ENCODE peak calls at places on chromosomes 12 and 14, in eight cellular contexts. E, N, R, X, P, Z, G and K are unnamed samples.

GRCh38 chr12:23775208-23775607 is 174.3 kb downstream of the SOX5 start:
- DNase-seq in N (no peak), E (no peak), P (no peak), R (no peak), X (no peak), Z (no peak), G (no peak), K (no peak)

GRCh38 chr14:60723218-60724079 is 702 bp downstream of the SIX4 start:
- DNase-seq in R (peak), E (peak), Z (peak), P (no peak), N (peak), G (peak), X (no peak), K (peak)

GRCh38 chr12:132066345-132066685 is 77.8 kb downstream of the DDX51 start:
- DNase-seq in N (no peak), X (no peak), E (no peak), Z (no peak), R (peak), G (no peak), P (no peak), K (no peak)

GRCh38 chr14:69043598-69044267 is 64.6 kb upstream of the ACTN1 start:
- DNase-seq in X (no peak), G (peak), Z (peak), P (no peak), R (no peak), E (no peak), N (no peak), K (no peak)

GRCh38 chr12:58408516-58408915 is 467.1 kb downstream of the ATP23 start:
- DNase-seq in N (no peak), R (no peak), Z (no peak), X (no peak), G (no peak), E (no peak), P (no peak), K (no peak)

GRCh38 chr12:104339663-104340062 is 36.1 kb downstream of the EID3 start:
- DNase-seq in E (no peak), P (no peak), Z (no peak), N (no peak), G (no peak), R (no peak), X (no peak), K (no peak)

GRCh38 chr12:122860052-122860853 is 25.0 kb downstream of the HIP1R start:
- DNase-seq in Z (peak), R (peak), P (peak), G (peak), E (peak), N (peak), X (peak), K (peak)

GRCh38 chr14:95226801-95227200 is 69.5 kb upstream of the DICER1 start:
- DNase-seq in X (no peak), G (no peak), P (no peak), N (no peak), E (no peak), R (no peak), Z (no peak), K (no peak)

GRCh38 chr14:61468063-61468825 is 146.9 kb downstream of the PRKCH start:
- DNase-seq in N (peak), P (no peak), R (no peak), G (peak), X (no peak), E (no peak), Z (no peak), K (no peak)

GRCh38 chr12:47388712-47389111 is 309.0 kb upstream of the AMIGO2 start:
- DNase-seq in G (no peak), Z (no peak), N (no peak), E (no peak), P (no peak), R (no peak), X (no peak), K (peak)

GRCh38 chr14:24070285-24071143 is 848 bp upstream of the CPNE6 start:
- DNase-seq in P (no peak), E (no peak), Z (no peak), N (peak), X (no peak), G (no peak), R (no peak), K (no peak)

GRCh38 chr12:52673216-52673615 is 7.0 kb downstream of the KRT1 start:
- DNase-seq in X (no peak), G (no peak), E (no peak), P (no peak), N (no peak), Z (no peak), R (no peak), K (no peak)

GRCh38 chr12:12803186-12803585 is 10.0 kb upstream of the DDX47 start:
- DNase-seq in N (no peak), E (peak), R (no peak), G (peak), P (peak), X (no peak), Z (peak), K (peak)

GRCh38 chr12:6434205-6435180 is 10.3 kb upstream of the CD27 start:
- DNase-seq in X (no peak), R (peak), E (no peak), Z (no peak), G (no peak), P (no peak), N (no peak), K (no peak)

GRCh38 chr14:104595116-104595675 is 9.4 kb downstream of the TMEM179 start:
- DNase-seq in X (no peak), R (no peak), N (no peak), Z (no peak), P (no peak), G (no peak), E (no peak), K (no peak)

GRCh38 chr14:103016071-103016470 is 41.3 kb downstream of the CDC42BPB start:
- DNase-seq in X (no peak), N (peak), Z (no peak), G (no peak), E (peak), R (no peak), P (no peak), K (no peak)

GRCh38 chr12:100375023-100375737 is 18.3 kb downstream of the SLC17A8 start:
- DNase-seq in G (peak), P (no peak), E (peak), X (no peak), Z (peak), N (peak), R (no peak), K (peak)

GRCh38 chr12:75721790-75722189 is 210.4 kb upstream of the KRR1 start:
- DNase-seq in X (no peak), Z (no peak), N (peak), G (no peak), P (no peak), R (no peak), E (no peak), K (no peak)

GRCh38 chr12:107912421-107913004 is 138.0 kb downstream of the ASCL4 start:
- DNase-seq in P (peak), G (no peak), X (no peak), N (peak), R (peak), Z (peak), E (no peak), K (peak)

GRCh38 chr12:94186461-94187237 is 38.3 kb downstream of the PLXNC1 start:
- DNase-seq in P (no peak), X (no peak), G (peak), N (peak), Z (peak), R (no peak), E (no peak), K (peak)